ENCODE peak calls at places on chromosomes 2 and 18, in seven cellular contexts. F is epithelial cell of esophagus, O is cardiac fibroblast, K is suprapubic skin, E is GM23248, U is MG63, A is fibroblast of mammary gland. G is an unnamed sample.

GRCh38 chr2:144942516-144943256 is 422.8 kb upstream of the ZEB2 start:
- DNase-seq in A (peak), U (peak), O (peak), F (peak), K (no peak), E (peak), G (no peak)

GRCh38 chr2:3288455-3289163 is 89.0 kb downstream of the EIPR1 start:
- DNase-seq in A (no peak), F (no peak), U (no peak), O (no peak), E (no peak), K (peak), G (no peak)

GRCh38 chr2:201924453-201924852 is 109.2 kb upstream of the FZD7 start:
- DNase-seq in O (no peak), A (no peak), U (no peak), F (peak), K (no peak), E (no peak), G (peak)

GRCh38 chr2:177332041-177332991 is 60.3 kb upstream of the AGPS start:
- DNase-seq in F (peak), A (peak), U (peak), E (peak), O (peak), K (no peak), G (peak)

GRCh38 chr18:58820251-58820650 is 44.4 kb upstream of the ZNF532 start:
- DNase-seq in O (no peak), A (no peak), E (no peak), F (no peak), K (no peak), U (no peak), G (no peak)

GRCh38 chr18:40056085-40056484 is 1898.9 kb upstream of the PIK3C3 start:
- DNase-seq in A (peak), O (peak), E (no peak), K (no peak), U (no peak), F (no peak), G (no peak)

GRCh38 chr2:7844414-7844961 is 837.4 kb upstream of the ID2 start:
- DNase-seq in K (no peak), O (no peak), E (peak), F (peak), U (no peak), A (peak), G (peak)

GRCh38 chr2:211745295-211746097 is 793.1 kb downstream of the ERBB4 start:
- DNase-seq in A (peak), F (peak), U (peak), K (no peak), E (peak), O (peak), G (peak)

GRCh38 chr18:2150566-2150965 is 420.7 kb downstream of the METTL4 start:
- DNase-seq in E (no peak), U (no peak), F (peak), O (no peak), K (no peak), A (peak), G (no peak)

GRCh38 chr2:199466704-199467461 is 9.1 kb upstream of the SATB2 start:
- DNase-seq in A (no peak), F (no peak), U (no peak), O (no peak), E (no peak), K (no peak), G (peak)

GRCh38 chr2:11417946-11418585 is 47.9 kb downstream of the E2F6 start:
- DNase-seq in K (no peak), U (no peak), O (no peak), E (peak), A (peak), F (peak), G (peak)

GRCh38 chr2:36839976-36840617 is 126.2 kb downstream of the STRN start:
- DNase-seq in K (no peak), A (no peak), E (no peak), O (no peak), U (no peak), F (no peak), G (no peak)

GRCh38 chr2:36835125-36835524 is 131.2 kb downstream of the STRN start:
- DNase-seq in A (no peak), F (no peak), U (no peak), O (no peak), K (no peak), E (no peak), G (no peak)

GRCh38 chr2:36831185-36831584 is 134.7 kb downstream of the VIT start:
- DNase-seq in A (no peak), K (no peak), F (no peak), E (no peak), U (no peak), O (no peak), G (no peak)

GRCh38 chr2:36834203-36834602 is 132.1 kb downstream of the STRN start:
- DNase-seq in A (no peak), E (no peak), O (no peak), U (no peak), F (peak), K (no peak), G (no peak)

GRCh38 chr2:36834721-36835120 is 131.6 kb downstream of the STRN start:
- DNase-seq in K (no peak), E (no peak), F (no peak), U (no peak), O (no peak), A (no peak), G (no peak)
- H3K4me3 ChIP-seq in K (no peak), E (no peak), F (no peak), U (no peak), O (no peak), A (no peak), G (no peak)

DNA sequence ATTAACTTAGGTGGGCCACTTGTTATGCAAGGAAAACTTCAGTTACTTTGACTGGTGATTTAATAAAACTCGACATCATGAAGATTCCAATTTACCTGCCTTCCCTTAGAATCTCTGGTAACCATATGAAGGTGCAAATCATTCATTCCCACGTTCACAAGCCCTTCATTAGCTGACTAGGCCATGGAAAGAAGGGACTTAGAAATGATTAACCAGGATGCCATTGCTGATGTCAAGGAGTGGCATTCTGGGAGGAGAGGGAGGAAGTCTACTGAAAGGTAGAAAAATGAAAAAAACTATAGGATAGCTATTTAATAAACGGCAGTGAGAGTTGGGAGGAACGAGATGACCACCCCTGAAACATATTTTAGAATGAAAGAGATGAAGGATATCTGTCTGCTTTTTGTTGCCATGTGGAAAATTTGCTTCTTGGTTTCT is 1.4 kb downstream of the ATIC start:
- DNase-seq in E (no peak), F (no peak), A (no peak), O (no peak), U (no peak), K (no peak), G (no peak)
- H3K4me3 ChIP-seq in E (peak), F (no peak), A (no peak), O (no peak), U (peak), K (no peak), G (peak)

DNA sequence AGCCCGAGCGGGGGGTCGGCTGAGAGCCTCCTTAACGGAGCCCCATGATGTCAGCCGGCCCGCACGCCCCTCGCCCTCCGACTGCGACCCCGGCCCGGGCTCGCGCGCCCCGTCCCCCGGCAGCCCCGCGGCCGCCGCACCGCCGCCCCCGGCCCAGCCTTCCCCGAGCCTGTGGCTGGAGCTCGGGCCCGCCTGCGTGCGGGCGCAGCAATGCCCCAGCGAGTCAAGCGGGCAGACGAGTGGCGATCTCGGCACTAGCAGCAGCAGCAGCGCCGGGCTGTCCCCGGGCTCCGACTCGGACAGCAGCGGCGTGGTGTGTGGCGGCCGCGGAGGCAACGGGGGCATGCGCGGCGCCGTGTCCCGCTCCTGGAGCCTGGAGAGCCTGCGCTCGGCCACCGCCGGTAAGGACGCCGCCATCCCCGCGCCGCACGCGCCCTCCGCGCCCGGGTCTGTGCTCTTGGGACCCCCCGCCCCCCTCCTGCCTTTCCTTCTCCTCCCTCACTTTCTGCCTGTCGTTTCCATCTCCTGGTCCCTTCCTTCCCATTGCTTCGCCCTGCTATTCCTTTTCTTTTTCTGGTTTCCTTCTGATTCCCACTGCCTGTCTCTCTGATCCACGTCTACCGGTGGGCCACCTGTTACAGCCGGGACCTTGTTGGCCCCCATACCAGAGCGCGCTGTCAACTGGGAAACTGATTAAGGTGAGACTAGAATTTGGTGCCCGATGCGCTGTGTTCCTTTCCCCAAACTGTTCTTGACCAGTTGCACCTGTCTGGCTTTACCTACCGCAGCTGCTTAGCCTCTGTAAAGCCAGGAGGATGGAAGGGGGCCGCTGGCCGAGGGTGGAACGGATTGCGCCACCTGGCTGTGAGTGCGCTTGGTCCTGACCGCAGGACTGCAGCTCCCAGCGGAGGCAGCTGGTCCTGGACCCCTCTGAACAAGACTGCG is 127.4 kb downstream of the ARHGEF4 start:
- DNase-seq in U (peak), F (peak), A (no peak), K (no peak), E (peak), O (peak), G (peak)
- H3K4me3 ChIP-seq in U (no peak), F (no peak), A (no peak), K (peak), E (no peak), O (no peak), G (peak)

GRCh38 chr2:234979204-234980167 is 27.7 kb downstream of the SH3BP4 start:
- DNase-seq in K (peak), U (no peak), F (no peak), O (peak), E (peak), A (no peak), G (no peak)

GRCh38 chr2:234980476-234981187 is 28.8 kb downstream of the SH3BP4 start:
- DNase-seq in K (no peak), E (no peak), U (no peak), F (no peak), A (no peak), O (peak), G (no peak)

GRCh38 chr2:234981197-234982095 is 29.6 kb downstream of the SH3BP4 start:
- DNase-seq in K (no peak), E (peak), A (peak), O (peak), U (peak), F (peak), G (peak)

GRCh38 chr2:234983011-234983726 is 31.4 kb downstream of the SH3BP4 start:
- DNase-seq in U (no peak), A (no peak), O (no peak), E (no peak), F (no peak), K (no peak), G (no peak)

GRCh38 chr2:234982096-234982834 is 30.4 kb downstream of the SH3BP4 start:
- DNase-seq in U (no peak), A (no peak), O (no peak), E (no peak), K (no peak), F (no peak), G (no peak)
- H3K4me3 ChIP-seq in U (peak), A (no peak), O (peak), E (peak), K (peak), F (no peak), G (peak)

GRCh38 chr2:172377408-172377807 is 50.0 kb upstream of the ITGA6 start:
- DNase-seq in O (no peak), E (no peak), F (no peak), K (no peak), U (no peak), A (no peak), G (no peak)

GRCh38 chr2:172375247-172375646 is 52.1 kb upstream of the ITGA6 start:
- DNase-seq in F (peak), O (no peak), K (no peak), E (no peak), A (peak), U (no peak), G (no peak)

GRCh38 chr2:172380436-172381274 is 46.7 kb upstream of the ITGA6 start:
- DNase-seq in A (no peak), U (no peak), O (no peak), F (no peak), K (no peak), E (no peak), G (peak)

GRCh38 chr2:172376505-172377125 is 50.8 kb upstream of the ITGA6 start:
- DNase-seq in A (no peak), E (no peak), F (no peak), K (no peak), O (no peak), U (no peak), G (no peak)

DNA sequence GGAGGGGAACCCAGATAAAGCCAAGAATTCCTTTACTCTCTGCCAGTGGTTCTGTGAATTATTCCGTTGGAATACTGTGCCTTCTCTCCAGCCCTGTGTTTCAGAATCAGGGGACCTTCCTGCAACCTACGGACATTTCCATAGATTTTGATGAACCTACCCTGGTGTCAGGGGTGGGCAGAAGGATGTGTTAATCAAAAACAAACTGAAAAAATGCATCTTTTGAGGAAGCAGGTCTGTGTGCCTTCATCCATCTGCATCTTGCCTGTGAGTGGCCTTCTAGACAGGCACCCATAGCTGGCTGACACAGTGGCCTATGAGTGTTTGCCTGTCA is 46.1 kb upstream of the ITGA6 start:
- DNase-seq in E (no peak), K (no peak), F (no peak), U (no peak), A (no peak), O (no peak), G (no peak)
- H3K4me3 ChIP-seq in E (no peak), K (no peak), F (no peak), U (no peak), A (no peak), O (no peak), G (peak)

DNA sequence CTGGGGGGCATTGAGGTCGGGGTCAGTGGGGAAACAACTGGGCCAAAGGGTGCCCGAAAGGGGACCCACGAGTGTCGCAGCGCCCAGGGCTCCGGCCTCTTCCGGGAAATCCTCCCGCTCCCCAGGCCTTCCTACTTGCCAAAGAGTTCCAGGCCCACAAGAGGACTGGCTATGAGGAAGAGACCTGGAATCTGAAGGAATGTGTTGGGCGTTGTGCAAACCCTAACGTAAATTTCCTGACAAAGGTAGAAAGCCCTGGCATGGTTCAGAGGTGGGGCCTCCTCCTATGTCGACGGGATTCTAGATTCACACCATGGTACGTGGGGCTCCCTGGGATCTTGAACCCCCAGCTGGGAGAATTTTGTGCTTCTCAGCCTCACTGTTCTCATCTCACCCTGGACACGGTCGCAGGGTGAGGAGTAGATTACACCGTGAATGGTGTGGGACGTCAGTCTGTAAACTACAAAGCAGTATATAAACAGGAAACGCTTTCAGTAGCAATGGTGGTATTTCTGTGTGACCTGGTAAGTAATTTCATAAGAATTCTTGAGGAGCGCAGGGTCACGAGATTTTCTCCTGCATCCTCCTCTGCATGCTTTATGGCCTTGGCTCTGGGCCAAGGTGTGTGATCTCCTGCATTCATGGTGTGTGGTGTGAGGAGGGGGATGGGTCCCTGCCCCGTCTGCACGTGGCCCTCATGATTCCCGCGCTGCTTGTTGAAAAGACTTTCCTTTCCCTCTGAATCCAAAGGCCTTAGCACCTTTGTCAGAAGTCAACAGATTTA is 868 bp downstream of the HSBP1L1 start:
- DNase-seq in E (peak), O (peak), U (no peak), F (peak), K (no peak), A (peak), G (peak)
- H3K4me3 ChIP-seq in E (peak), O (peak), U (no peak), F (peak), K (peak), A (peak), G (peak)

G was measured in endodermal cell.